ENCODE peak calls at places on chromosomes 12 and 14, in nine cellular contexts. H is astrocyte, M is HCT116, S is fibroblast of lung, N is K562, K is PC-9, T is GM23248, J is neural progenitor cell, R is MM.1S. V is an unnamed sample.

GRCh38 chr12:11651785-11652184 is 2.3 kb downstream of the ETV6 start:
- DNase-seq in J (no peak), M (no peak), R (no peak), S (peak; percentile 39), T (peak; percentile 37), K (no peak), H (no peak), N (no peak), V (no peak)

GRCh38 chr14:102873131-102873530 is 49.3 kb upstream of the AMN start:
- DNase-seq in N (no peak), T (no peak), S (no peak), M (no peak), J (no peak), H (no peak), R (no peak), K (no peak), V (peak; percentile 39)

GRCh38 chr12:107360472-107360871 is 267.1 kb upstream of the CRY1 start:
- DNase-seq in T (no peak), K (no peak), H (no peak), S (no peak), N (no peak), M (no peak), J (no peak), R (no peak), V (no peak)

GRCh38 chr14:103854017-103854808 is 6.8 kb upstream of the PPP1R13B start:
- DNase-seq in N (no peak), M (no peak), S (no peak), R (no peak), J (no peak), T (no peak), K (peak; percentile 81), H (no peak), V (no peak)

GRCh38 chr14:102362084-102362483 is 606 bp downstream of the CINP start:
- DNase-seq in H (peak; percentile 40), N (peak; percentile 9), T (peak; percentile 83), R (no peak), M (no peak), J (peak; percentile 8), K (no peak), S (peak; percentile 13), V (peak; percentile 12)

GRCh38 chr14:77561881-77562280 is 54.6 kb downstream of the SPTLC2 start:
- DNase-seq in M (no peak), T (no peak), J (no peak), N (no peak), R (no peak), H (no peak), K (no peak), S (no peak), V (no peak)

GRCh38 chr14:31961881-31962280 is 115.2 kb upstream of the ARHGAP5 start:
- DNase-seq in R (no peak), K (no peak), S (no peak), T (no peak), N (no peak), M (no peak), H (no peak), J (no peak), V (no peak)

GRCh38 chr14:77123381-77124344 is 17.9 kb downstream of the ZDHHC22 start:
- DNase-seq in H (no peak), K (peak; percentile 100), T (no peak), S (no peak), M (peak; percentile 70), J (no peak), N (no peak), R (no peak), V (peak; percentile 86)

GRCh38 chr14:55535521-55536207 is 44.3 kb upstream of the KTN1 start:
- DNase-seq in R (no peak), S (no peak), J (no peak), T (no peak), M (no peak), N (no peak), H (peak; percentile 48), K (no peak), V (no peak)

GRCh38 chr14:56304456-56304855 is 186.2 kb downstream of the PELI2 start:
- DNase-seq in H (peak; percentile 72), R (no peak), S (no peak), M (no peak), J (no peak), K (no peak), N (no peak), T (no peak), V (no peak)

GRCh38 chr12:3302406-3303041 is 188.5 kb upstream of the PRMT8 start:
- DNase-seq in J (no peak), K (no peak), H (no peak), M (no peak), T (peak; percentile 40), N (no peak), R (no peak), S (no peak), V (no peak)

GRCh38 chr12:104505095-104505819 is 48.5 kb downstream of the CHST11 start:
- DNase-seq in S (no peak), M (no peak), T (no peak), K (no peak), H (no peak), J (no peak), N (no peak), R (no peak), V (no peak)

GRCh38 chr12:108691995-108692808 is 39.1 kb downstream of the CORO1C start:
- DNase-seq in H (peak; percentile 37), K (peak; percentile 4), S (no peak), R (peak; percentile 80), N (no peak), M (no peak), J (peak; percentile 26), T (peak; percentile 51), V (peak; percentile 19)

GRCh38 chr14:98758440-98758839 is 513.6 kb downstream of the BCL11B start:
- DNase-seq in N (no peak), J (no peak), K (no peak), H (no peak), S (no peak), T (no peak), M (no peak), R (no peak), V (no peak)

GRCh38 chr12:6766651-6767300 is 613 bp downstream of the PTMS start:
- DNase-seq in T (peak; percentile 90), R (peak; percentile 69), J (peak; percentile 89), K (peak; percentile 95), N (peak; percentile 72), H (peak; percentile 32), M (no peak), S (peak; percentile 67), V (peak; percentile 93)

GRCh38 chr14:61258985-61259384 is 22.2 kb downstream of the TMEM30B start:
- DNase-seq in R (no peak), N (no peak), T (peak; percentile 66), J (no peak), K (no peak), S (peak; percentile 21), M (no peak), H (peak; percentile 36), V (peak; percentile 23)

GRCh38 chr14:59342108-59342507 is 123.1 kb downstream of the GPR135 start:
- DNase-seq in H (no peak), N (peak; percentile 9), M (no peak), J (no peak), K (peak; percentile 30), S (no peak), R (no peak), T (no peak), V (no peak)
- H3K4me2 ChIP-seq in H (no peak overlapping the region), N (no peak overlapping the region), M (peak overlapping the region; percentile 52), J (no peak overlapping the region), K (peak overlapping the region; percentile 60), S (no peak overlapping the region), R (no peak overlapping the region), T (no peak overlapping the region), V (no peak overlapping the region)

GRCh38 chr12:130163461-130164215 is 1.4 kb downstream of the FZD10 start:
- DNase-seq in J (peak; percentile 31), S (no peak), K (no peak), H (no peak), T (no peak), M (no peak), N (no peak), R (no peak), V (no peak)
- TF ChIP-seq EZH2 in J (peak; percentile 100), S (no peak), K (no peak), H (peak; percentile 48), T (no peak), M (no peak), N (no peak), R (no peak), V (peak; percentile 86)

GRCh38 chr12:38906482-38907170 is 1.2 kb upstream of the CPNE8 start:
- DNase-seq in H (peak; percentile 80), M (peak; percentile 74), N (peak; percentile 71), T (peak; percentile 90), S (peak; percentile 17), R (peak; percentile 80), J (peak; percentile 96), K (peak; percentile 87), V (peak; percentile 94)

GRCh38 chr12:38905480-38906351 is at the start of gene CPNE8:
- DNase-seq in M (peak; percentile 48), J (peak; percentile 75), K (peak; percentile 76), T (peak; percentile 72), N (peak; percentile 62), H (peak; percentile 68), S (no peak), R (peak; percentile 68), V (peak; percentile 80)

GRCh38 chr12:38903596-38903995 is 1.8 kb downstream of the CPNE8 start:
- DNase-seq in S (no peak), T (no peak), J (no peak), M (no peak), R (no peak), N (no peak), K (no peak), H (no peak), V (no peak)

GRCh38 chr12:38904932-38905479 is 385 bp downstream of the CPNE8 start:
- DNase-seq in R (peak; percentile 81), H (peak; percentile 72), N (peak; percentile 53), S (no peak), J (peak; percentile 74), T (peak; percentile 86), K (peak; percentile 83), M (peak; percentile 88), V (peak; percentile 77)

GRCh38 chr12:38907171-38907923 is 2.0 kb upstream of the CPNE8 start:
- DNase-seq in J (no peak), T (no peak), N (no peak), S (no peak), K (no peak), R (no peak), H (no peak), M (no peak), V (no peak)
- H3K4me2 ChIP-seq in J (peak overlapping the region; percentile 94), T (peak overlapping the region; percentile 98), N (peak overlapping the region; percentile 81), S (peak overlapping the region; percentile 21), K (peak overlapping the region; percentile 99), R (peak overlapping the region; percentile 96), H (peak overlapping the region; percentile 97), M (peak overlapping the region; percentile 99), V (peak overlapping the region; percentile 95)

DNA sequence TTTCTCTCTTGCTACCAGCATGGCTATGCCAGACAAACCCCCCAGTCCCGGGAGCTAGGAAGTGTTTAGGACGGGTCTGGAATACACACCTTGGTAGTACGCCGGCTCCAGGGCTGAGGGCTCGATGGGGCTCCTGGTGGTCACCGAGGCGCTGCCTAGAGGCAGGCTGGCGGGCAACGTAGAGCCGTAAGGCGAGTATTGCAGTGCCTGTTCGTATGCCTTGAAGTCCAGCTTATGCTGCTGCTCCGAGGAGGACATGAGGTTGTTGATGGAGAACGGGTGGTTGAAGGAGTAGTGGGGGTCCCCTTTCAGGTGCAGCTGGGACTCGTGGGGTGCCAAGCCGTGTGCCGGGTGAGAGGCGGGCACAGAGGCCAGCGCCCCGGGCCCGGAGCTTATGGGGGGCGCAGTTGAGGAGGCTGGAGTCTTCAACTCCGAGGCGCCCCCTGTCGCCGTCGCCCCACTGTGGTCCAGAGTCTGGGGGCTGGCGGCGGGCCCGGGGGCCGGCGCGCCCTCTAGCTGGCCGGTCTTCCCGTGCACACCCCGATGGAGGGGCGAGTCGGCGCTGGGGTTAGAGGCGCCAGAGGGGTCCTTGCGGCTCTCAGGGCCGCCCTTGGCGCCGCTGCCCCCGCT is 3.6 kb downstream of the FOXA1 start:
- DNase-seq in H (no peak), R (no peak), M (no peak), T (no peak), J (peak; percentile 88), K (no peak), N (no peak), S (no peak), V (peak; percentile 75)
- TF ChIP-seq EZH2 in H (peak; percentile 49), R (no peak), M (no peak), T (no peak), J (no peak), K (no peak), N (no peak), S (no peak), V (peak; percentile 32)

V was measured in hepatocyte.